ENCODE peak calls at places on chromosomes 4 and X, in six cellular contexts. F is A549, S is lung, O is GM20000, B is HFFc6, R is HFF-Myc. X is an unnamed sample.
A peak's percentile ranks its signal among the peaks of the same experiment; 100 is the strongest.

GRCh38 chr4:89506866-89507494 is 199.4 kb upstream of the GPRIN3 start:
- DNase-seq in F (no peak), S (no peak), O (no peak), B (no peak), R (no peak), X (no peak)

GRCh38 chrX:42770566-42770965 is 7.4 kb downstream of the PPP1R2C start:
- DNase-seq in F (no peak), S (no peak), O (no peak), B (no peak), R (no peak), X (no peak)

GRCh38 chr4:186204103-186204559 is 12.8 kb downstream of the CYP4V2 start:
- DNase-seq in F (no peak), S (peak; percentile 34), O (no peak), B (no peak), R (no peak), X (no peak)

GRCh38 chr4:32775049-32775448 is 2054.9 kb downstream of the PCDH7 start:
- DNase-seq in F (peak; percentile 32), S (no peak), O (no peak), B (no peak), R (no peak), X (no peak)

GRCh38 chrX:46754450-46755075 is 4.4 kb downstream of the SLC9A7 start:
- DNase-seq in F (no peak), S (no peak), O (no peak), B (no peak), R (no peak), X (no peak)

GRCh38 chrX:31580227-31580626 is 508.4 kb upstream of the FTHL17 start:
- DNase-seq in F (no peak), S (no peak), O (no peak), B (no peak), R (no peak), X (no peak)

GRCh38 chrX:141214216-141214615 is 28.1 kb downstream of the SPANXC start:
- DNase-seq in F (no peak), S (no peak), O (no peak), B (no peak), R (no peak), X (no peak)

GRCh38 chr4:183408791-183409190 is 35.6 kb upstream of the CDKN2AIP start:
- DNase-seq in F (no peak), S (no peak), O (no peak), B (no peak), R (no peak), X (no peak)

GRCh38 chr4:141898336-141898735 is 262.0 kb downstream of the IL15 start:
- DNase-seq in F (no peak), S (no peak), O (no peak), B (no peak), R (no peak), X (no peak)

GRCh38 chr4:6055436-6055835 is 37.2 kb upstream of the C4orf50 start:
- DNase-seq in F (no peak), S (no peak), O (no peak), B (no peak), R (no peak), X (no peak)

GRCh38 chr4:186190456-186191265 is 706 bp upstream of the CYP4V2 start:
- DNase-seq in F (no peak), S (no peak), O (peak; percentile 66), B (no peak), R (no peak), X (peak; percentile 43)

GRCh38 chr4:145034727-145035211 is 63.2 kb downstream of the ANAPC10 start:
- DNase-seq in F (no peak), S (no peak), O (no peak), B (peak; percentile 68), R (no peak), X (no peak)

GRCh38 chr4:122668241-122668640 is 47.4 kb upstream of the IL21 start:
- DNase-seq in F (no peak), S (no peak), O (no peak), B (peak; percentile 75), R (peak; percentile 80), X (no peak)

GRCh38 chrX:132676102-132676501 is 187.3 kb upstream of the MBNL3 start:
- DNase-seq in F (no peak), S (no peak), O (no peak), B (no peak), R (no peak), X (no peak)

GRCh38 chrX:51956441-51956840 is 63.0 kb downstream of the MAGED1 start:
- DNase-seq in F (no peak), S (no peak), O (no peak), B (no peak), R (no peak), X (no peak)

GRCh38 chrX:137166591-137166990 is 132.8 kb upstream of the GPR101 start:
- DNase-seq in F (no peak), S (no peak), O (peak; percentile 2), B (no peak), R (no peak), X (no peak)

GRCh38 chr4:6416518-6417286 is 55.7 kb downstream of the PPP2R2C start:
- DNase-seq in F (no peak), S (no peak), O (no peak), B (no peak), R (no peak), X (no peak)

GRCh38 chr4:10041036-10041435 is 19.7 kb upstream of the SLC2A9 start:
- DNase-seq in F (no peak), S (no peak), O (no peak), B (no peak), R (no peak), X (no peak)

GRCh38 chrX:24426340-24426913 is 38.7 kb upstream of the PDK3 start:
- DNase-seq in F (peak; percentile 2), S (no peak), O (peak; percentile 3), B (no peak), R (no peak), X (no peak)

GRCh38 chr4:117068120-117068519 is 17.3 kb downstream of the TRAM1L1 start:
- DNase-seq in F (no peak), S (no peak), O (no peak), B (no peak), R (no peak), X (no peak)

GRCh38 chr4:75513529-75514130 is 573 bp downstream of the RCHY1 start:
- DNase-seq in F (no peak), S (no peak), O (no peak), B (no peak), R (no peak), X (no peak)

GRCh38 chr4:54657556-54658313 is at the start of gene KIT:
- DNase-seq in F (no peak), S (no peak), O (peak; percentile 33), B (no peak), R (no peak), X (peak; percentile 53)

GRCh38 chr4:23856630-23857029 is 33.2 kb downstream of the PPARGC1A start:
- DNase-seq in F (no peak), S (peak; percentile 44), O (no peak), B (no peak), R (no peak), X (no peak)

GRCh38 chr4:4384837-4385236 is 2.1 kb upstream of the NSG1 start:
- DNase-seq in F (peak; percentile 52), S (no peak), O (no peak), B (peak; percentile 11), R (no peak), X (no peak)

GRCh38 chr4:100682477-100683218 is 164.8 kb upstream of the EMCN start:
- DNase-seq in F (no peak), S (no peak), O (no peak), B (no peak), R (no peak), X (no peak)

GRCh38 chr4:107913283-107913899 is 18.0 kb upstream of the CYP2U1 start:
- DNase-seq in F (peak; percentile 62), S (peak; percentile 38), O (peak; percentile 36), B (peak; percentile 70), R (no peak), X (no peak)

DNA sequence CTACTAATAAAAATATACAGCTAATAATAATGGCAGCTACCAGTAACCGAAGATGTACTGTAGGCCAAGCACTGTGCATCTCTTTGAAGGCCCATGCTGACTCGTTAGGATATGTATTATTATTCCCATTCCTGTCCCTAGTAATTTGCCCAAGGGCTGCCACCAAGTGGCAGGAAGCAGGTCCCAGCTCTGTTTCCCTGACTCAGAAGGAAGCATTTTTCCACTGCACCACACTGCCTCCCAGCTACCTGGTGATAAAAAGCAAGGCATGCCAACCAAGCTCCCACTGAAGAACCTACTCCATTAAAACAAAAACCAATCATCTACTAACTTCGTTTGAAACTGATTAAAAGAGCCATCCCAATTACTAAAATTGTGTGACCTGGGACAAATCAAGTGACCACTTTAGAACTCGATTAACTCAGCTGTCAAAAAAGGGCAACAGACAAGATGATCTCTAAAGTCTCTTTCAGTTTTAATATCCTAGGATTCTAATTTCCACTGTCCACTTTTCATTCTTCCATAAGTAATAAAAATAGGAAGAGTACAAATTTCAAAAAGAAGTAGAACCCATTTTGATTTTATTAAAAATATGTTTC is 24.3 kb upstream of the PGM2 start:
- DNase-seq in F (peak; percentile 79), S (peak; percentile 55), O (no peak), B (peak; percentile 75), R (peak; percentile 43), X (peak; percentile 42)
- TF ChIP-seq CTCF in F (peak; percentile 67), S (peak; percentile 70), O (no peak), B (peak; percentile 76), R (peak; percentile 60), X (no peak)

DNA sequence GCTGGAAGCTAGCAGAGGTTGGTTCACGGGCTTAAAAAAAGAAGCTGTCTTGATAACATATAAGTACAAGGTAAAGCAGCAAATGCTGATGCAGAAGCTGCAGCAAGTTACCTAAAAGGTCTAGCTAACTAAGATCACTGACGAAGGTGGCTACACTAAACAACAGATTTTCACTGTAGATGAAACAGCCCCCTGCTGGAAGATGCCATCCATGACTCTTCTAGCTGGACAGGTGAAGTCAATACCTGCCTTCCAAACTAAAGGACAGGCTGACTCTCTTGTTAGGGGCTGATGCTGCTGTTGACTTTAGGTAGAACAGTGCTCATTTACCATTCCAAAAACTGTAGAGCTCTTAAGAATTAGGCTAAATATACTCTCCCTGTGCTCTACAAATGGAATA is 99.5 kb downstream of the FBXW7 start:
- DNase-seq in F (no peak), S (no peak), O (no peak), B (no peak), R (no peak), X (no peak)
- TF ChIP-seq CTCF in F (no peak), S (no peak), O (no peak), B (no peak), R (no peak), X (peak; percentile 27)

GRCh38 chrX:150772150-150772970 is 79.2 kb downstream of the MTMR1 start:
- DNase-seq in F (peak; percentile 78), S (peak; percentile 73), O (peak; percentile 77), B (peak; percentile 41), R (peak; percentile 22), X (peak; percentile 53)
- TF ChIP-seq CTCF in F (peak; percentile 74), S (peak; percentile 59), O (peak; percentile 59), B (peak; percentile 86), R (peak; percentile 77), X (peak; percentile 67)

GRCh38 chrX:11908371-11908770 is 150.3 kb downstream of the MSL3 start:
- DNase-seq in F (peak; percentile 20), S (no peak), O (peak; percentile 21), B (peak; percentile 3), R (no peak), X (no peak)
- TF ChIP-seq CTCF in F (peak; percentile 16), S (no peak), O (no peak), B (peak; percentile 67), R (peak; percentile 28), X (no peak)

GRCh38 chr4:78864405-78865024 is 74.7 kb downstream of the PAQR3 start:
- DNase-seq in F (peak; percentile 76), S (no peak), O (peak; percentile 18), B (peak; percentile 74), R (peak; percentile 73), X (no peak)
- TF ChIP-seq CTCF in F (peak; percentile 73), S (peak; percentile 67), O (peak; percentile 47), B (peak; percentile 94), R (peak; percentile 49), X (peak; percentile 77)

GRCh38 chrX:153438522-153438921 is 7.3 kb downstream of the TREX2 start:
- DNase-seq in F (peak; percentile 40), S (no peak), O (no peak), B (no peak), R (peak; percentile 4), X (no peak)
- TF ChIP-seq CTCF in F (peak; percentile 27), S (no peak), O (no peak), B (peak; percentile 46), R (peak; percentile 24), X (no peak)